ENCODE peak calls at places on chromosomes 11 and 22, in five cellular contexts. T is endothelial cell, S is A549, B is BJ, X is cardiac fibroblast. H is an unnamed sample.

GRCh38 chr22:33971561-33971961 is 51.3 kb upstream of the LARGE1 start:
- DNase-seq in T (no peak), S (no peak), B (no peak), X (peak), H (peak)

GRCh38 chr11:110121204-110121603 is 28.0 kb downstream of the ZC3H12C start:
- DNase-seq in T (no peak), S (no peak), B (no peak), X (peak), H (no peak)

GRCh38 chr11:114342476-114342875 is 46.3 kb downstream of the NNMT start:
- DNase-seq in T (no peak), S (no peak), B (no peak), X (no peak), H (no peak)

GRCh38 chr22:32623943-32624342 is 149.3 kb downstream of the FBXO7 start:
- DNase-seq in T (no peak), S (no peak), B (peak), X (peak), H (no peak)

GRCh38 chr11:80436547-80436946 is 995.7 kb upstream of the TENM4 start:
- DNase-seq in T (no peak), S (no peak), B (no peak), X (no peak), H (no peak)

GRCh38 chr22:21650823-21651520 is 8.9 kb downstream of the SDF2L1 start:
- DNase-seq in T (no peak), S (no peak), B (no peak), X (no peak), H (no peak)

GRCh38 chr11:64893194-64894069 is 15.0 kb upstream of the EHD1 start:
- DNase-seq in T (no peak), S (peak), B (no peak), X (no peak), H (no peak)

GRCh38 chr11:75562836-75563484 is 907 bp downstream of the SERPINH1 start:
- DNase-seq in T (peak), S (no peak), B (no peak), X (peak), H (no peak)

GRCh38 chr22:40221055-40221414 is 43.3 kb downstream of the TNRC6B start:
- DNase-seq in T (no peak), S (no peak), B (no peak), X (no peak), H (no peak)

GRCh38 chr11:36455658-36456111 is 54.4 kb downstream of the TRAF6 start:
- DNase-seq in T (no peak), S (peak), B (peak), X (peak), H (no peak)

GRCh38 chr11:129143335-129143734 is 48.8 kb downstream of the ARHGAP32 start:
- DNase-seq in T (no peak), S (peak), B (peak), X (peak), H (peak)

GRCh38 chr11:125079151-125079877 is 16.2 kb downstream of the SLC37A2 start:
- DNase-seq in T (no peak), S (no peak), B (no peak), X (no peak), H (no peak)

GRCh38 chr11:3109921-3110706 is 52.9 kb upstream of the CARS1 start:
- DNase-seq in T (peak), S (peak), B (no peak), X (peak), H (no peak)

GRCh38 chr11:113267536-113267935 is 46.8 kb upstream of the TTC12 start:
- DNase-seq in T (no peak), S (no peak), B (no peak), X (no peak), H (no peak)

GRCh38 chr22:50027639-50028537 is 15.3 kb upstream of the IL17REL start:
- DNase-seq in T (no peak), S (peak), B (peak), X (no peak), H (no peak)

GRCh38 chr11:73591050-73591449 is 6.9 kb downstream of the FAM168A start:
- DNase-seq in T (no peak), S (no peak), B (no peak), X (no peak), H (no peak)

GRCh38 chr11:103731681-103732080 is 304.8 kb upstream of the DDI1 start:
- DNase-seq in T (no peak), S (no peak), B (no peak), X (no peak), H (no peak)

GRCh38 chr22:29473001-29473400 is 7.0 kb upstream of the NEFH start:
- DNase-seq in T (no peak), S (no peak), B (no peak), X (no peak), H (no peak)

GRCh38 chr22:29475550-29475949 is 4.5 kb upstream of the NEFH start:
- DNase-seq in T (no peak), S (no peak), B (no peak), X (no peak), H (no peak)

GRCh38 chr22:29464581-29464980 is 15.4 kb upstream of the NEFH start:
- DNase-seq in T (no peak), S (no peak), B (no peak), X (no peak), H (no peak)

GRCh38 chr22:29469755-29470154 is 10.3 kb upstream of the NEFH start:
- DNase-seq in T (no peak), S (no peak), B (no peak), X (no peak), H (no peak)

GRCh38 chr22:29470159-29470855 is 9.7 kb upstream of the NEFH start:
- DNase-seq in T (peak), S (peak), B (no peak), X (peak), H (no peak)
- TF ChIP-seq CTCF in T (peak), S (peak), B (peak), X (peak), H (peak)

GRCh38 chr11:59923813-59924212 is 14.4 kb upstream of the OOSP1 start:
- DNase-seq in T (peak), S (no peak), B (no peak), X (no peak), H (no peak)

GRCh38 chr11:59918494-59918893 is 19.7 kb upstream of the OOSP1 start:
- DNase-seq in T (no peak), S (no peak), B (no peak), X (peak), H (no peak)

DNA sequence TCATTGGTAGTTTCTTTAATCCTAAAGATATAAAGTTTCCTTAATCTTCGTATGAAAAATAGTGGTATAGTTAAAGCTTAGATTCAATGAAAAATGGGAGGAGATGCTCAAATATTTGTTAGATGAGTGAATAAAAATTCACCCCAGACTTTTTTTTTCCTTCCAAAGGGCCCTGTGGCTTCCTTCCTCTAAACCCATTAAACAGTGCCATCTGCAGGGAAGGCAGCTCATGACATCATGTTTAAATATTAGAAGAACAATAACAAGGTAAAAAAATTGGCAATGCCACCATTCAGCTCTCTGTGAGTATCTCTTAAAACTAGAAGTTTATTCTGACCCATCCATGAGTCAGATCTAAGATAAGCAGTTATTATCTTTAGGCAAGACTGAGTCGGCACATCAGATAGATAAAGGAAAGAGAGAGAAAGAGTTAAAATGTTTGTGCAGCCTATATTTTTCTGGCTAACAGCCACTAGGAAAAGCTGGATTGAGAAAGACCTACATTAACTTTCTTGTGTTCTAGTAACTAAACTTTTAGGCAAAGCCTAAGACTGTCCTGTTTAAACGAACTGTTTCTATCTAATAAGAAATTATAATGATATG is 19.1 kb upstream of the OOSP1 start:
- DNase-seq in T (peak), S (peak), B (no peak), X (peak), H (no peak)
- TF ChIP-seq CTCF in T (peak), S (peak), B (peak), X (peak), H (peak)

GRCh38 chr11:111981270-111981669 is 43.9 kb upstream of the DLAT start:
- DNase-seq in T (no peak), S (no peak), B (no peak), X (no peak), H (no peak)

GRCh38 chr11:111982532-111983186 is 42.5 kb upstream of the DLAT start:
- DNase-seq in T (no peak), S (no peak), B (no peak), X (no peak), H (no peak)

GRCh38 chr11:111983187-111983986 is 41.8 kb upstream of the DLAT start:
- DNase-seq in T (peak), S (no peak), B (no peak), X (no peak), H (no peak)

GRCh38 chr11:111980062-111980461 is 42.9 kb downstream of the DIXDC1 start:
- DNase-seq in T (no peak), S (no peak), B (no peak), X (no peak), H (no peak)

DNA sequence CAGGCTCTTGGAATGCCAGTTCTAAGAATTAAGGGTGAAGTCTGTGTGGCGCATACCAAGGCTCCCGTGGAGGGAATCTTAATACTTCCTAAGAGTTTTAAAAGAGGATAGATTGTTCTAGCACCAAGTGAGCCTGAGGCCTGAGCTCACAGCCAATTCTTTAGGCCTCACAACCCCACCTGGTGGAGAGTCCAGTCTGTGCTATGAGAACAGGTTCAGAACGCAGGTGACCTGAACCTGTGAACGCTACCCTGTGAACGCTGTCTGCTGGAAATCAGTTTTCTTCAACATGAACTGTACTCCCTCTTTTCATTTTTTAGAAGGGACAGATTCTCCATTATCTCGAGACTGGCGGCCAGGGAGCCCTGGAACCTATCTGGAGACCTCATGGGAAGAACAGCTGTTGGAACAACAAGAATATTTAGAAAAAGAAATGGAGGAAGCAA is 43.2 kb upstream of the DLAT start:
- DNase-seq in T (peak), S (peak), B (no peak), X (peak), H (peak)
- TF ChIP-seq CTCF in T (peak), S (peak), B (peak), X (peak), H (peak)

DNA sequence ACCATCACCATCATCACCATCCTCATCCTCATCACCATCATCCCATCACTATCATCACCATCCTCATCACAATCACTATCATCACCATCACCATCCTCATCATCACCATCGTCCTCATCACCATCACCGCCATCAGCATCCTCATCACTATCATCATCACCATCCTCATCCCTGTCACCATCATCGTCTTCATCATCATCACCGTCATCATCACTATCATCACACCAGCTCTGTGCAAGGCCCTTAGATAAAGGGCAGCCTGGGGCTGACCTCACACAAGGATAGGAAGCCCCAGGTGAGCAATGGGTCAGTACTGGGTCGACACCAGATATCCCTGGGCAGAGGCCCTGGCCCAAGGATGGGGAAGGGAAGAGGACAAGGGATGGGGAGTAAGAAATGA is 16.1 kb downstream of the RTN4R start:
- DNase-seq in T (no peak), S (no peak), B (no peak), X (no peak), H (no peak)
- TF ChIP-seq CTCF in T (no peak), S (no peak), B (no peak), X (no peak), H (no peak)